ENCODE peak calls at places on chromosomes 12 and 14, in eight cellular contexts. One of them, this sample, is unnamed.

GRCh38 chr14:70670992-70671651 is 29.4 kb downstream of the TTC9 start:
- DNase-seq in sciatic nerve: no peak
- DNase-seq in pancreas: no peak
- DNase-seq in ELR: no peak
- DNase-seq in A172: no peak
- DNase-seq in tibial nerve: no peak
- DNase-seq in substantia nigra: no peak
- DNase-seq in psoas muscle: peak; percentile 21
- DNase-seq in this sample: no peak

GRCh38 chr14:105199093-105199492 is 18.0 kb upstream of the NUDT14 start:
- DNase-seq in sciatic nerve: no peak
- DNase-seq in ELR: peak; percentile 54
- DNase-seq in substantia nigra: no peak
- DNase-seq in tibial nerve: no peak
- DNase-seq in A172: peak; percentile 66
- DNase-seq in psoas muscle: no peak
- DNase-seq in pancreas: no peak
- DNase-seq in this sample: no peak

GRCh38 chr12:84891106-84891838 is 21.3 kb downstream of the SLC6A15 start:
- DNase-seq in sciatic nerve: no peak
- DNase-seq in tibial nerve: no peak
- DNase-seq in psoas muscle: no peak
- DNase-seq in A172: no peak
- DNase-seq in ELR: no peak
- DNase-seq in pancreas: no peak
- DNase-seq in substantia nigra: no peak
- DNase-seq in this sample: no peak

GRCh38 chr14:54829486-54830224 is 73.0 kb downstream of the GCH1 start:
- DNase-seq in sciatic nerve: no peak
- DNase-seq in psoas muscle: no peak
- DNase-seq in pancreas: no peak
- DNase-seq in tibial nerve: no peak
- DNase-seq in ELR: no peak
- DNase-seq in A172: no peak
- DNase-seq in substantia nigra: no peak
- DNase-seq in this sample: no peak

GRCh38 chr12:95942106-95942531 is 295 bp downstream of the CCDC38 start:
- DNase-seq in pancreas: no peak
- DNase-seq in A172: peak; percentile 3
- DNase-seq in sciatic nerve: no peak
- DNase-seq in tibial nerve: no peak
- DNase-seq in ELR: no peak
- DNase-seq in psoas muscle: no peak
- DNase-seq in substantia nigra: no peak
- DNase-seq in this sample: no peak

GRCh38 chr12:81450920-81451739 is 308.0 kb downstream of the PPFIA2 start:
- DNase-seq in pancreas: no peak
- DNase-seq in sciatic nerve: no peak
- DNase-seq in tibial nerve: no peak
- DNase-seq in substantia nigra: no peak
- DNase-seq in A172: peak; percentile 71
- DNase-seq in psoas muscle: no peak
- DNase-seq in ELR: peak; percentile 67
- DNase-seq in this sample: no peak

GRCh38 chr12:28296287-28296686 is 106.0 kb downstream of the CCDC91 start:
- DNase-seq in A172: no peak
- DNase-seq in pancreas: no peak
- DNase-seq in tibial nerve: no peak
- DNase-seq in ELR: no peak
- DNase-seq in substantia nigra: no peak
- DNase-seq in psoas muscle: no peak
- DNase-seq in sciatic nerve: no peak
- DNase-seq in this sample: no peak

GRCh38 chr14:92942976-92943710 is 20.2 kb downstream of the CHGA start:
- DNase-seq in pancreas: peak; percentile 54
- DNase-seq in substantia nigra: no peak
- DNase-seq in sciatic nerve: no peak
- DNase-seq in ELR: no peak
- DNase-seq in A172: no peak
- DNase-seq in psoas muscle: no peak
- DNase-seq in tibial nerve: no peak
- DNase-seq in this sample: no peak

This sample was measured in right atrium auricular region.